ENCODE peak calls at places on chromosomes 16 and 17, in six cellular contexts. Z is GOT3; N is stimulated activated CD4-positive, alpha-beta T cell treated with anti-CD3 and anti-CD28 coated beads, Interleukin-15, amount 100 ng/mL, for 24 hours; E is GM18507; B is RPMI8226; H is cardiac fibroblast. F is an unnamed sample.

GRCh38 chr16:2840914-2841313 is 10.8 kb downstream of the ZG16B start:
- DNase-seq in Z (no peak), B (no peak), H (no peak), E (no peak), N (no peak), F (no peak)

GRCh38 chr17:488993-489757 is 136.6 kb upstream of the RPH3AL start:
- DNase-seq in N (peak; percentile 51), B (no peak), Z (no peak), E (no peak), H (peak; percentile 27), F (peak; percentile 78)

GRCh38 chr17:33802349-33803272 is 452.5 kb upstream of the CCL2 start:
- DNase-seq in N (no peak), E (no peak), Z (no peak), B (no peak), H (no peak), F (no peak)

GRCh38 chr17:65554568-65555223 is 6.8 kb downstream of the AXIN2 start:
- DNase-seq in Z (no peak), E (no peak), H (no peak), N (no peak), B (no peak), F (no peak)

GRCh38 chr16:68902376-68903345 is 59.3 kb downstream of the TANGO6 start:
- DNase-seq in H (peak; percentile 68), B (peak; percentile 43), Z (no peak), N (no peak), E (no peak), F (peak; percentile 39)

GRCh38 chr16:80417706-80418105 is 123.1 kb upstream of the DYNLRB2 start:
- DNase-seq in E (no peak), H (no peak), B (no peak), N (no peak), Z (no peak), F (no peak)

GRCh38 chr16:4499196-4499555 is 23.0 kb downstream of the HMOX2 start:
- DNase-seq in B (no peak), H (no peak), N (no peak), E (no peak), Z (no peak), F (no peak)

GRCh38 chr16:49890876-49891275 is 35.0 kb upstream of the ZNF423 start:
- DNase-seq in B (peak; percentile 86), H (peak; percentile 19), Z (no peak), N (peak; percentile 32), E (no peak), F (peak; percentile 27)

GRCh38 chr16:66926171-66926570 is 836 bp upstream of the RRAD start:
- DNase-seq in N (no peak), B (no peak), E (no peak), H (no peak), Z (no peak), F (no peak)

GRCh38 chr16:54286330-54287017 is at the start of gene IRX3:
- DNase-seq in E (no peak), Z (peak; percentile 61), N (peak; percentile 38), B (no peak), H (peak; percentile 92), F (peak; percentile 91)

GRCh38 chr17:78494961-78495330 is 82.2 kb downstream of the DNAH17 start:
- DNase-seq in H (no peak), N (no peak), B (peak; percentile 2), Z (no peak), E (no peak), F (no peak)

GRCh38 chr16:56301391-56301850 is 110.1 kb downstream of the GNAO1 start:
- DNase-seq in Z (no peak), E (no peak), B (peak; percentile 62), H (peak; percentile 40), N (no peak), F (peak; percentile 19)